ENCODE peak calls at places on chromosomes 6 and 20, in ten cellular contexts. C is activated CD8-positive, alpha-beta memory T cell treated with anti-CD3 and anti-CD28 coated beads for 1 hour; G is EH; J is GM23248; D is HL-60; N is endothelial cell of umbilical vein; H is amniotic stem cell; W is glomerular endothelial cell; O is Ammon's horn; P is stimulated activated naive CD8-positive, alpha-beta T cell treated with anti-CD3 and anti-CD28 coated beads, Interleukin-15, Interleukin-2, amounts not matched to agents 100 U/mL and 50 U/mL, for 24 hours. E is an unnamed sample.

GRCh38 chr6:166908812-166909211 is 47.5 kb downstream of the RNASET2 start:
- DNase-seq in C (no peak), G (no peak), J (no peak), D (peak), N (no peak), H (no peak), W (no peak), O (no peak), P (no peak), E (no peak)

GRCh38 chr20:62845818-62846527 is 15.6 kb downstream of the TCFL5 start:
- DNase-seq in C (no peak), G (no peak), J (no peak), D (no peak), N (no peak), H (no peak), W (no peak), O (peak), P (no peak), E (no peak)

GRCh38 chr6:75145211-75145610 is 60.6 kb downstream of the COL12A1 start:
- DNase-seq in C (no peak), G (no peak), J (no peak), D (no peak), N (no peak), H (no peak), W (no peak), O (no peak), P (no peak), E (no peak)

GRCh38 chr20:1094706-1095220 is 23.6 kb upstream of the PSMF1 start:
- DNase-seq in C (no peak), G (peak), J (peak), D (no peak), N (no peak), H (no peak), W (no peak), O (no peak), P (no peak), E (no peak)

GRCh38 chr6:70520575-70520974 is 46.2 kb upstream of the SDHAF4 start:
- DNase-seq in C (no peak), G (peak), J (peak), D (no peak), N (peak), H (no peak), W (no peak), O (no peak), P (no peak), E (no peak)

GRCh38 chr20:63859166-63859699 is 2.1 kb upstream of the ABHD16B start:
- DNase-seq in C (no peak), G (no peak), J (no peak), D (no peak), N (no peak), H (no peak), W (no peak), O (no peak), P (no peak), E (no peak)

GRCh38 chr6:136582702-136583471 is 32.7 kb upstream of the MAP7 start:
- DNase-seq in C (no peak), G (peak), J (peak), D (no peak), N (peak), H (peak), W (peak), O (no peak), P (no peak), E (no peak)

GRCh38 chr6:47733879-47734558 is 35.6 kb downstream of the ADGRF4 start:
- DNase-seq in C (no peak), G (peak), J (peak), D (peak), N (peak), H (no peak), W (no peak), O (no peak), P (no peak), E (no peak)

GRCh38 chr6:38264605-38265004 is 375.1 kb downstream of the BTBD9 start:
- DNase-seq in C (no peak), G (no peak), J (no peak), D (no peak), N (no peak), H (no peak), W (no peak), O (no peak), P (no peak), E (no peak)

GRCh38 chr20:51512645-51513044 is 29.9 kb downstream of the NFATC2 start:
- DNase-seq in C (no peak), G (no peak), J (no peak), D (no peak), N (no peak), H (no peak), W (no peak), O (no peak), P (no peak), E (no peak)

GRCh38 chr6:7051780-7052440 is 55.9 kb upstream of the RREB1 start:
- DNase-seq in C (no peak), G (peak), J (peak), D (peak), N (peak), H (no peak), W (no peak), O (peak), P (peak), E (no peak)

GRCh38 chr20:20732641-20733040 is 20.2 kb upstream of the RALGAPA2 start:
- DNase-seq in C (no peak), G (no peak), J (no peak), D (no peak), N (peak), H (no peak), W (no peak), O (no peak), P (no peak), E (no peak)

GRCh38 chr20:44526129-44526528 is 4.3 kb upstream of the SERINC3 start:
- DNase-seq in C (no peak), G (peak), J (peak), D (no peak), N (peak), H (no peak), W (no peak), O (no peak), P (no peak), E (no peak)

GRCh38 chr6:156031516-156031915 is 575.9 kb upstream of the NOX3 start:
- DNase-seq in C (no peak), G (no peak), J (no peak), D (no peak), N (no peak), H (no peak), W (no peak), O (no peak), P (no peak), E (no peak)

GRCh38 chr20:52761867-52762266 is 210.3 kb upstream of the TSHZ2 start:
- DNase-seq in C (no peak), G (no peak), J (peak), D (no peak), N (no peak), H (no peak), W (no peak), O (no peak), P (no peak), E (no peak)

GRCh38 chr6:128339635-128340436 is 180.6 kb downstream of the PTPRK start:
- DNase-seq in C (no peak), G (peak), J (no peak), D (no peak), N (no peak), H (no peak), W (no peak), O (no peak), P (no peak), E (no peak)

GRCh38 chr6:105713474-105714118 is 310.7 kb upstream of the PREP start:
- DNase-seq in C (no peak), G (peak), J (peak), D (no peak), N (no peak), H (no peak), W (no peak), O (no peak), P (no peak), E (no peak)

GRCh38 chr20:1087311-1087710 is 31.1 kb upstream of the PSMF1 start:
- DNase-seq in C (no peak), G (no peak), J (no peak), D (no peak), N (no peak), H (no peak), W (no peak), O (no peak), P (no peak), E (no peak)

GRCh38 chr6:111427341-111428116 is 55.5 kb downstream of the REV3L start:
- DNase-seq in C (no peak), G (peak), J (peak), D (peak), N (peak), H (peak), W (peak), O (no peak), P (peak), E (no peak)

GRCh38 chr6:144878577-144878976 is 593.4 kb downstream of the UTRN start:
- DNase-seq in C (no peak), G (no peak), J (no peak), D (no peak), N (no peak), H (no peak), W (no peak), O (no peak), P (no peak), E (no peak)

GRCh38 chr20:63847374-63848002 is 13.8 kb upstream of the ABHD16B start:
- DNase-seq in C (no peak), G (no peak), J (no peak), D (peak), N (peak), H (no peak), W (no peak), O (no peak), P (no peak), E (peak)

GRCh38 chr20:13256606-13257005 is 35.5 kb downstream of the ISM1 start:
- DNase-seq in C (no peak), G (no peak), J (no peak), D (no peak), N (no peak), H (no peak), W (no peak), O (no peak), P (no peak), E (no peak)

GRCh38 chr6:6002809-6003333 is 3.9 kb downstream of the NRN1 start:
- DNase-seq in C (no peak), G (no peak), J (no peak), D (no peak), N (no peak), H (no peak), W (no peak), O (no peak), P (no peak), E (no peak)

E was measured in K562.